ENCODE peak calls at places on chromosomes 4 and X, in ten cellular contexts. O is mesendoderm; Z is pancreas; I is effector memory CD4-positive, alpha-beta T cell; B is fibroblast of villous mesenchyme; V is suprapubic skin; H is SJSA1; A is ovary; J is GM12864; W is left ventricle myocardium inferior. Q is an unnamed sample.

GRCh38 chr4:85548841-85549240 is 73.9 kb downstream of the ARHGAP24 start:
- DNase-seq in H (no peak), A (no peak), I (no peak), V (no peak), J (no peak), B (peak; percentile 54), W (no peak), Z (no peak), O (no peak), Q (no peak)

GRCh38 chr4:150358691-150359090 is 223.3 kb upstream of the MAB21L2 start:
- DNase-seq in V (no peak), B (no peak), H (no peak), J (no peak), W (no peak), A (no peak), Z (no peak), O (no peak), I (no peak), Q (no peak)

GRCh38 chr4:95386410-95386809 is 162.4 kb downstream of the UNC5C start:
- DNase-seq in I (no peak), A (no peak), Z (no peak), O (no peak), W (no peak), V (no peak), J (no peak), B (no peak), H (no peak), Q (no peak)

GRCh38 chrX:11641368-11641767 is 24.4 kb downstream of the ARHGAP6 start:
- DNase-seq in B (peak; percentile 40), O (no peak), A (no peak), H (no peak), V (no peak), J (no peak), I (no peak), W (no peak), Z (no peak), Q (no peak)

GRCh38 chrX:86981326-86981890 is 536.2 kb upstream of the KLHL4 start:
- DNase-seq in I (no peak), V (no peak), O (no peak), Z (no peak), A (no peak), J (no peak), H (no peak), W (no peak), B (no peak), Q (no peak)

GRCh38 chr4:142282870-142283431 is 563.1 kb downstream of the INPP4B start:
- DNase-seq in J (no peak), A (no peak), H (no peak), I (peak; percentile 9), O (peak; percentile 37), V (no peak), Z (no peak), B (no peak), W (no peak), Q (peak; percentile 44)

GRCh38 chrX:7147978-7148824 is at the start of gene PUDP:
- DNase-seq in Z (peak; percentile 90), O (peak; percentile 83), B (peak; percentile 79), H (peak; percentile 78), W (peak; percentile 82), V (peak; percentile 79), A (peak; percentile 89), J (no peak), I (peak; percentile 78), Q (peak; percentile 74)

GRCh38 chr4:158858410-158859189 is 89.8 kb downstream of the FNIP2 start:
- DNase-seq in H (no peak), V (no peak), W (no peak), B (peak; percentile 34), A (no peak), O (no peak), J (no peak), I (no peak), Z (no peak), Q (peak; percentile 58)

GRCh38 chr4:113435893-113436292 is 325.6 kb downstream of the CAMK2D start:
- DNase-seq in J (no peak), O (peak; percentile 90), B (peak; percentile 87), V (no peak), W (peak; percentile 24), A (peak; percentile 45), Z (no peak), I (no peak), H (peak; percentile 48), Q (peak; percentile 91)

GRCh38 chrX:107629533-107629909 is 1.2 kb downstream of the PRPS1 start:
- DNase-seq in J (no peak), O (peak; percentile 58), I (no peak), A (no peak), V (no peak), W (no peak), H (no peak), B (peak; percentile 40), Z (no peak), Q (peak; percentile 10)

GRCh38 chrX:97039363-97040029 is 155.8 kb downstream of the RPA4 start:
- DNase-seq in B (peak; percentile 9), J (peak; percentile 51), V (no peak), I (no peak), W (peak; percentile 28), O (no peak), H (no peak), Z (peak; percentile 14), A (no peak), Q (peak; percentile 33)

GRCh38 chrX:154040307-154040756 is 20.6 kb upstream of the IRAK1 start:
- DNase-seq in I (no peak), A (no peak), J (no peak), B (peak; percentile 98), H (no peak), W (no peak), Z (no peak), O (no peak), V (no peak), Q (peak; percentile 64)

GRCh38 chr4:1381944-1382541 is 24.2 kb downstream of the NKX1-1 start:
- DNase-seq in B (no peak), Z (no peak), A (no peak), W (peak; percentile 9), J (no peak), H (no peak), O (no peak), V (no peak), I (no peak), Q (no peak)

GRCh38 chr4:121030711-121031110 is 41.6 kb downstream of the NDNF start:
- DNase-seq in Z (no peak), A (no peak), V (no peak), B (peak; percentile 10), H (no peak), W (no peak), I (no peak), O (no peak), J (no peak), Q (no peak)

GRCh38 chrX:51332188-51332942 is at the start of gene NUDT10:
- DNase-seq in O (peak; percentile 90), A (peak; percentile 79), H (peak; percentile 66), J (no peak), W (peak; percentile 30), I (no peak), V (no peak), B (peak; percentile 4), Z (peak; percentile 10), Q (peak; percentile 28)

GRCh38 chr4:6405417-6405747 is 67.0 kb downstream of the PPP2R2C start:
- DNase-seq in O (peak; percentile 30), J (no peak), I (no peak), B (no peak), V (no peak), W (no peak), Z (no peak), H (no peak), A (no peak), Q (no peak)

GRCh38 chrX:36898301-36898700 is 109.9 kb upstream of the FAM47C start:
- DNase-seq in J (no peak), W (no peak), H (no peak), O (peak; percentile 11), A (no peak), B (no peak), I (no peak), V (no peak), Z (no peak), Q (peak; percentile 13)

GRCh38 chr4:148058160-148058859 is 326.4 kb downstream of the ARHGAP10 start:
- DNase-seq in I (no peak), V (no peak), A (no peak), H (no peak), O (no peak), B (no peak), J (no peak), Z (no peak), W (no peak), Q (no peak)

GRCh38 chr4:148061139-148061476 is 329.2 kb downstream of the ARHGAP10 start:
- DNase-seq in Z (no peak), A (no peak), V (no peak), B (no peak), W (no peak), H (no peak), I (no peak), J (no peak), O (peak; percentile 85), Q (no peak)

GRCh38 chr4:148060264-148061138 is 328.6 kb downstream of the ARHGAP10 start:
- DNase-seq in Z (no peak), W (no peak), B (no peak), I (no peak), A (no peak), J (no peak), O (no peak), V (no peak), H (no peak), Q (peak; percentile 56)

GRCh38 chr4:148061795-148062194 is 329.9 kb downstream of the ARHGAP10 start:
- DNase-seq in B (no peak), J (no peak), V (no peak), I (no peak), A (no peak), Z (no peak), H (no peak), O (peak; percentile 57), W (no peak), Q (no peak)

GRCh38 chr4:148059617-148060180 is 327.8 kb downstream of the ARHGAP10 start:
- DNase-seq in V (no peak), B (no peak), H (no peak), Z (peak; percentile 74), J (no peak), W (peak; percentile 43), I (no peak), O (no peak), A (no peak), Q (no peak)
- H3K4me3 ChIP-seq in V (no peak overlapping the region), B (no peak overlapping the region), H (no peak overlapping the region), Z (no peak overlapping the region), J (no peak overlapping the region), W (no peak overlapping the region), I (no peak overlapping the region), O (no peak overlapping the region), A (no peak overlapping the region), Q (no peak overlapping the region)

GRCh38 chr4:82784615-82785247 is 13.9 kb downstream of the SCD5 start:
- DNase-seq in Z (no peak), J (no peak), O (no peak), V (no peak), H (peak; percentile 39), A (no peak), I (no peak), W (no peak), B (no peak), Q (peak; percentile 24)
- H3K4me3 ChIP-seq in Z (no peak overlapping the region), J (no peak overlapping the region), O (no peak overlapping the region), V (no peak overlapping the region), H (no peak overlapping the region), A (no peak overlapping the region), I (no peak overlapping the region), W (no peak overlapping the region), B (no peak overlapping the region), Q (no peak overlapping the region)

GRCh38 chr4:141255016-141255415 is 34.3 kb downstream of the ZNF330 start:
- DNase-seq in O (no peak), I (no peak), J (no peak), V (no peak), W (no peak), B (no peak), Z (no peak), A (no peak), H (no peak), Q (no peak)
- H3K4me3 ChIP-seq in O (no peak overlapping the region), I (no peak overlapping the region), J (no peak overlapping the region), V (no peak overlapping the region), W (no peak overlapping the region), B (no peak overlapping the region), Z (no peak overlapping the region), A (no peak overlapping the region), H (no peak overlapping the region), Q (no peak overlapping the region)

GRCh38 chrX:17859609-17860178 is 1.4 kb downstream of the RAI2 start:
- DNase-seq in O (peak; percentile 13), Z (peak; percentile 46), H (no peak), I (no peak), B (no peak), A (no peak), J (no peak), V (no peak), W (no peak), Q (no peak)
- H3K4me3 ChIP-seq in O (no peak overlapping the region), Z (peak overlapping the region; percentile 47), H (no peak overlapping the region), I (peak overlapping the region; percentile 39), B (no peak overlapping the region), A (peak overlapping the region; percentile 73), J (no peak overlapping the region), V (peak overlapping the region; percentile 49), W (peak overlapping the region; percentile 77), Q (no peak overlapping the region)

Q was measured in epithelial cell of esophagus.